ENCODE peak calls at places on chromosomes 7 and 10, in six cellular contexts. J is HS-5; U is left ventricle myocardium inferior; X is adrenal gland; G is coronary artery; W is Jurkat, Clone E6-1. Q is an unnamed sample.

GRCh38 chr7:13099197-13099795 is 411.9 kb downstream of the ARL4A start:
- DNase-seq in J (no peak), U (no peak), X (no peak), G (no peak), W (no peak), Q (no peak)

GRCh38 chr10:133162178-133162909 is 2.3 kb downstream of the KNDC1 start:
- DNase-seq in J (no peak), U (no peak), X (peak), G (no peak), W (no peak), Q (no peak)

GRCh38 chr10:30046476-30046875 is 12.9 kb downstream of the JCAD start:
- DNase-seq in J (no peak), U (no peak), X (no peak), G (no peak), W (no peak), Q (no peak)

GRCh38 chr7:142338633-142339501 is 81.0 kb upstream of the PRSS58 start:
- DNase-seq in J (no peak), U (no peak), X (no peak), G (no peak), W (peak), Q (no peak)

GRCh38 chr10:13885238-13885990 is 298.6 kb downstream of the PRPF18 start:
- DNase-seq in J (no peak), U (no peak), X (no peak), G (no peak), W (no peak), Q (no peak)

GRCh38 chr7:76386691-76387260 is 22.7 kb downstream of the SSC4D start:
- DNase-seq in J (no peak), U (no peak), X (peak), G (no peak), W (no peak), Q (no peak)

GRCh38 chr7:36109013-36109627 is 43.9 kb upstream of the EEPD1 start:
- DNase-seq in J (no peak), U (no peak), X (no peak), G (no peak), W (no peak), Q (no peak)

GRCh38 chr7:96624954-96625353 is 84.7 kb downstream of the SEM1 start:
- DNase-seq in J (no peak), U (no peak), X (no peak), G (no peak), W (no peak), Q (no peak)

GRCh38 chr7:100685049-100685605 is 8.9 kb downstream of the GIGYF1 start:
- DNase-seq in J (no peak), U (no peak), X (no peak), G (no peak), W (no peak), Q (no peak)

GRCh38 chr7:138866353-138866752 is 68.4 kb upstream of the ATP6V0A4 start:
- DNase-seq in J (no peak), U (no peak), X (no peak), G (no peak), W (no peak), Q (no peak)

GRCh38 chr7:128266891-128267839 is 26.1 kb downstream of the LEP start:
- DNase-seq in J (no peak), U (peak), X (peak), G (no peak), W (no peak), Q (no peak)

GRCh38 chr7:16590424-16590823 is 55.1 kb downstream of the ANKMY2 start:
- DNase-seq in J (no peak), U (no peak), X (no peak), G (no peak), W (no peak), Q (no peak)

GRCh38 chr7:28621369-28621807 is 209.1 kb downstream of the CREB5 start:
- DNase-seq in J (no peak), U (no peak), X (no peak), G (no peak), W (no peak), Q (no peak)

GRCh38 chr10:29920408-29921070 is 138.8 kb downstream of the JCAD start:
- DNase-seq in J (no peak), U (no peak), X (no peak), G (no peak), W (no peak), Q (no peak)

GRCh38 chr7:106812027-106812643 is 52.9 kb upstream of the PIK3CG start:
- DNase-seq in J (no peak), U (peak), X (no peak), G (no peak), W (no peak), Q (no peak)

GRCh38 chr10:31687545-31688482 is 240.8 kb downstream of the ARHGAP12 start:
- DNase-seq in J (no peak), U (no peak), X (no peak), G (no peak), W (no peak), Q (no peak)

Q was measured in activated CD4-positive, alpha-beta T cell treated with anti-CD3 and anti-CD28 coated beads, Interleukin-2, amount 50 U/mL, for 24 hours.